ENCODE peak calls at places on chromosomes 3 and 15, in nine cellular contexts. V is left lung, I is foreskin fibroblast, Z is heart left ventricle, O is psoas muscle, L is AG09309, S is sigmoid colon, D is uterus, Y is H7. N is an unnamed sample.

GRCh38 chr3:140686128-140686527 is 8.3 kb downstream of the TRIM42 start:
- DNase-seq in Z (no peak), L (no peak), V (no peak), I (no peak), Y (no peak), D (no peak), S (no peak), O (no peak), N (no peak)

GRCh38 chr3:66885326-66886000 is 112.6 kb upstream of the KBTBD8 start:
- DNase-seq in O (no peak), D (no peak), Z (no peak), V (no peak), Y (no peak), S (no peak), L (peak), I (no peak), N (no peak)

GRCh38 chr3:44068753-44069152 is 172.9 kb upstream of the TOPAZ1 start:
- DNase-seq in O (no peak), Y (peak), L (no peak), D (no peak), Z (no peak), V (no peak), I (no peak), S (no peak), N (no peak)

GRCh38 chr3:30124435-30125390 is 481.7 kb upstream of the TGFBR2 start:
- DNase-seq in Y (no peak), D (no peak), I (peak), S (no peak), L (no peak), O (no peak), Z (peak), V (peak), N (no peak)

GRCh38 chr15:23570466-23570865 is 5.0 kb downstream of the MKRN3 start:
- DNase-seq in O (no peak), D (no peak), V (no peak), I (no peak), S (no peak), Z (no peak), L (no peak), Y (no peak), N (no peak)

GRCh38 chr3:107988464-107989156 is 102.2 kb downstream of the CD47 start:
- DNase-seq in D (peak), I (peak), O (peak), L (no peak), S (no peak), Y (no peak), V (peak), Z (peak), N (no peak)

GRCh38 chr3:9779721-9780450 is 10.1 kb upstream of the CAMK1 start:
- DNase-seq in V (peak), O (no peak), D (no peak), L (no peak), Z (no peak), S (no peak), I (no peak), Y (no peak), N (no peak)

GRCh38 chr3:174431717-174432116 is 427.4 kb upstream of the NAALADL2 start:
- DNase-seq in L (no peak), S (no peak), Y (no peak), I (peak), O (no peak), D (no peak), V (no peak), Z (no peak), N (no peak)

GRCh38 chr3:174756200-174756829 is 102.8 kb upstream of the NAALADL2 start:
- DNase-seq in I (no peak), Y (no peak), O (no peak), Z (no peak), D (no peak), L (no peak), V (no peak), S (no peak), N (no peak)

GRCh38 chr3:135456182-135456790 is 509.2 kb upstream of the PPP2R3A start:
- DNase-seq in V (no peak), Z (no peak), I (no peak), Y (peak), L (no peak), D (no peak), O (no peak), S (no peak), N (no peak)

GRCh38 chr3:129663045-129663446 is 56.6 kb upstream of the PLXND1 start:
- DNase-seq in S (no peak), Y (no peak), V (no peak), D (no peak), L (no peak), I (no peak), O (no peak), Z (no peak), N (no peak)

GRCh38 chr3:152564454-152564853 is 270.5 kb upstream of the P2RY1 start:
- DNase-seq in L (no peak), I (peak), Z (no peak), S (no peak), O (no peak), Y (no peak), D (no peak), V (no peak), N (no peak)

GRCh38 chr3:195863121-195864061 is 45.0 kb downstream of the TNK2 start:
- DNase-seq in S (peak), L (peak), D (peak), V (peak), I (peak), O (peak), Z (peak), Y (peak), N (no peak)

GRCh38 chr15:25176616-25176923 is 221.8 kb downstream of the SNRPN start:
- DNase-seq in S (peak), V (no peak), L (no peak), O (peak), I (no peak), Z (peak), D (no peak), Y (no peak), N (no peak)

GRCh38 chr15:84797212-84797611 is 19.9 kb upstream of the ALPK3 start:
- DNase-seq in S (no peak), O (no peak), Z (no peak), D (no peak), Y (no peak), V (no peak), L (peak), I (peak), N (no peak)

GRCh38 chr15:61527836-61528589 is 298.9 kb upstream of the RORA start:
- DNase-seq in O (no peak), I (no peak), L (no peak), Y (no peak), S (no peak), D (no peak), Z (no peak), V (no peak), N (no peak)

GRCh38 chr3:118809696-118810498 is 224.7 kb downstream of the IGSF11 start:
- DNase-seq in Z (no peak), Y (no peak), V (no peak), L (no peak), O (no peak), S (no peak), D (no peak), I (no peak), N (no peak)

GRCh38 chr3:39068556-39068955 is 16.7 kb downstream of the WDR48 start:
- DNase-seq in Z (no peak), L (no peak), O (no peak), D (no peak), I (no peak), Y (no peak), S (no peak), V (no peak), N (no peak)

GRCh38 chr3:174857301-174857700 is 1.8 kb upstream of the NAALADL2 start:
- DNase-seq in O (no peak), S (no peak), I (no peak), Z (no peak), Y (no peak), L (no peak), D (no peak), V (no peak), N (no peak)

GRCh38 chr3:58260261-58260731 is 22.7 kb downstream of the ABHD6 start:
- DNase-seq in O (no peak), D (no peak), Z (no peak), L (peak), I (peak), V (no peak), S (no peak), Y (no peak), N (peak)

GRCh38 chr15:42728975-42729374 is 8.0 kb downstream of the CDAN1 start:
- DNase-seq in L (no peak), Z (no peak), V (no peak), S (no peak), Y (peak), I (no peak), D (no peak), O (no peak), N (no peak)

GRCh38 chr15:99925661-99926461 is 192.6 kb upstream of the LYSMD4 start:
- DNase-seq in V (peak), S (peak), Z (peak), L (no peak), D (peak), Y (peak), O (peak), I (no peak), N (no peak)

GRCh38 chr15:67241132-67241855 is 13.2 kb downstream of the AAGAB start:
- DNase-seq in V (no peak), S (no peak), Z (no peak), D (no peak), I (no peak), O (no peak), Y (peak), L (no peak), N (no peak)

GRCh38 chr15:86629957-86630356 is 550.3 kb downstream of the AGBL1 start:
- DNase-seq in V (no peak), S (no peak), Y (no peak), L (no peak), I (no peak), Z (no peak), D (no peak), O (no peak), N (no peak)

GRCh38 chr15:52080031-52080430 is 32.5 kb downstream of the BCL2L10 start:
- DNase-seq in O (no peak), I (no peak), L (no peak), V (no peak), S (no peak), D (no peak), Y (no peak), Z (no peak), N (no peak)

GRCh38 chr15:69906256-69907185 is 191.2 kb downstream of the TLE3 start:
- DNase-seq in O (no peak), Y (no peak), V (no peak), D (no peak), Z (no peak), I (peak), L (no peak), S (no peak), N (no peak)

GRCh38 chr15:98888839-98889479 is 118.6 kb downstream of the PGPEP1L start:
- DNase-seq in Z (no peak), D (no peak), V (no peak), Y (no peak), O (no peak), I (no peak), L (no peak), S (no peak), N (no peak)

GRCh38 chr3:128319741-128320141 is 146.9 kb downstream of the DNAJB8 start:
- DNase-seq in D (peak), V (no peak), Y (no peak), S (peak), L (no peak), Z (no peak), I (no peak), O (no peak), N (no peak)

GRCh38 chr3:42703695-42704025 is 1.1 kb upstream of the HHATL start:
- DNase-seq in D (no peak), L (no peak), O (no peak), Z (no peak), I (no peak), S (no peak), Y (no peak), V (no peak), N (no peak)

GRCh38 chr3:45211466-45212094 is 14.5 kb downstream of the TMEM158 start:
- DNase-seq in O (no peak), V (no peak), I (no peak), L (no peak), D (peak), Y (no peak), S (peak), Z (no peak), N (no peak)

GRCh38 chr3:42051384-42052131 is 39.6 kb upstream of the TRAK1 start:
- DNase-seq in D (no peak), Z (no peak), Y (no peak), S (peak), V (no peak), I (no peak), L (no peak), O (no peak), N (no peak)

GRCh38 chr3:95813261-95813660 is 1001.1 kb upstream of the EPHA6 start:
- DNase-seq in I (no peak), Y (no peak), S (no peak), Z (no peak), D (no peak), O (no peak), L (no peak), V (no peak), N (no peak)

GRCh38 chr3:183527421-183527979 is 28.0 kb downstream of the KLHL6 start:
- DNase-seq in L (no peak), Z (no peak), O (no peak), D (no peak), Y (no peak), I (no peak), S (no peak), V (no peak), N (no peak)

GRCh38 chr15:58957101-58957973 is 23.9 kb upstream of the SLTM start:
- DNase-seq in I (peak), D (peak), O (no peak), S (no peak), Y (peak), Z (peak), V (no peak), L (no peak), N (no peak)

GRCh38 chr3:31391150-31391549 is 141.6 kb upstream of the STT3B start:
- DNase-seq in Y (peak), Z (no peak), O (no peak), L (no peak), S (no peak), I (no peak), V (no peak), D (no peak), N (no peak)

GRCh38 chr15:48810414-48811324 is at the start of gene CEP152:
- DNase-seq in L (peak), O (peak), Z (peak), D (peak), V (peak), S (peak), Y (peak), I (peak), N (peak)

GRCh38 chr15:48802257-48802656 is 8.6 kb downstream of the CEP152 start:
- DNase-seq in Z (no peak), L (no peak), D (no peak), Y (no peak), V (no peak), O (no peak), S (no peak), I (no peak), N (no peak)

GRCh38 chr15:48803877-48804276 is 7.0 kb downstream of the CEP152 start:
- DNase-seq in Y (no peak), S (no peak), O (no peak), L (no peak), Z (no peak), I (no peak), D (no peak), V (no peak), N (no peak)

GRCh38 chr15:48802867-48803266 is 8.0 kb downstream of the CEP152 start:
- DNase-seq in I (peak), Z (no peak), S (no peak), L (peak), D (no peak), V (no peak), Y (no peak), O (no peak), N (peak)

GRCh38 chr15:48806151-48806550 is 4.7 kb downstream of the CEP152 start:
- DNase-seq in D (no peak), L (no peak), O (no peak), I (no peak), Z (peak), Y (no peak), S (no peak), V (no peak), N (no peak)
- H3K4me3 ChIP-seq in D (no peak), L (no peak), O (no peak), I (no peak), Z (no peak), Y (no peak), S (no peak), V (no peak), N (no peak)

DNA sequence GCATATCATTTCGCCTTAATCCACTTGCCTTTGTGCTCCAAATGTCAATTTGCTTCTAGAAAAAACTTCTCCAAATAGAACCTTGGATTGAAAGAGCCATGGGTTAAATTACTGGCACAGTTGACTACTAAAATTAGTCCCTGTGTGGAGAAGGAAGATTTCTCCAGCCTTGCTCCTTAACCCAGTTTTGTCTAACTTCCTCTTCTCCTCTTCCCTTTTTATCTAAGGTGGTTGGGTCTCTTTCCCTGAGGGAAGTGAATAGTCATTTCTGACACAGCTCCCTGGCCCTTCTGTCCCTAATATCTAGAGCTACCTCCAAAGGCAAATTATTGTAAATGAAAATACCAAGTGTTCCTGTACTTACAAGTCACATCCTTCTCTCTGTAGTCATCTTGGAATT is 527.9 kb upstream of the TBL1XR1 start:
- DNase-seq in Z (no peak), Y (no peak), S (no peak), I (no peak), O (no peak), D (no peak), L (no peak), V (no peak), N (no peak)
- H3K4me3 ChIP-seq in Z (no peak), Y (no peak), S (no peak), I (no peak), O (no peak), D (no peak), L (no peak), V (no peak), N (no peak)

DNA sequence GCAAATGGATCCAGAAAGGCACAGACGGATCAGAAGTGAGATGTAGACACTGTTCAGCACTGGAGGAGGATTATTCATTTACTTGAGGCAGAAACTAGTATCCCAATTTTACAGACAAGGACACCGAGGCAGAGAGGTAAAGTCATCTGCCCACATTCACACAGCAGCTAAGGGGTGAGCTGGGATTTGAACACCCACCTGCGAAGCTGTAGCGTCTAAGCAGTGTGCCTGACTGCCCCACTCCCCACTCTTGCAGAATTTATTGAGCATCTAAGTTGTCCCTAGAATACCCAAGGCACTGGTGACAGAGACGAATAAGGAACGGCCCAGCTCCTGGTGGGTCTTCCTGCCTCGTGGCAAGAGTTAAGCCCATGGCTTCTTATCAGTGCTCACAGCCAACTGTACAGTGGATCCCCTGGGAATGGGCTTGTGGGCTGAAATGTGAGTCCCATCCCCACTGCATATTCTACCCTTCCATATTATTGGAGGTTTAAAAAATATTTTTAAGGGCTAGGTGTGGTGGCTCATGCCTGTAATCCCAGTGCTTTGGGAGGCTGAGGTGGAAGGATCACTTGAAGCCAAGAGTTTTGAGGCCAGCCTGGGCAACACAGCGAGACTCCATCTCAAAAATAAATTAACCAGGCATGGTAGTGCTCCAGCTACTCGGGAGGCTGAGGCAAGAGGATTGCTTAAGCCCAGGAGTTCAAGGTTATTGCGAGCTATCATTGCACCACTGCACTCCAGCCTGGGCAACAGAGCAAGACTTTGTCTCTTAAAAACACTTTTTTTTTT is 77.6 kb downstream of the IQSEC1 start:
- DNase-seq in L (no peak), Y (no peak), D (no peak), Z (no peak), O (no peak), I (no peak), V (no peak), S (no peak), N (no peak)
- H3K4me3 ChIP-seq in L (no peak), Y (no peak), D (no peak), Z (no peak), O (peak), I (no peak), V (peak), S (peak), N (no peak)

GRCh38 chr3:72153477-72154314 is 368.7 kb upstream of the PROK2 start:
- DNase-seq in I (no peak), S (no peak), D (no peak), O (no peak), L (no peak), Z (no peak), Y (no peak), V (no peak), N (no peak)
- H3K4me3 ChIP-seq in I (peak), S (no peak), D (no peak), O (peak), L (no peak), Z (no peak), Y (no peak), V (no peak), N (no peak)

DNA sequence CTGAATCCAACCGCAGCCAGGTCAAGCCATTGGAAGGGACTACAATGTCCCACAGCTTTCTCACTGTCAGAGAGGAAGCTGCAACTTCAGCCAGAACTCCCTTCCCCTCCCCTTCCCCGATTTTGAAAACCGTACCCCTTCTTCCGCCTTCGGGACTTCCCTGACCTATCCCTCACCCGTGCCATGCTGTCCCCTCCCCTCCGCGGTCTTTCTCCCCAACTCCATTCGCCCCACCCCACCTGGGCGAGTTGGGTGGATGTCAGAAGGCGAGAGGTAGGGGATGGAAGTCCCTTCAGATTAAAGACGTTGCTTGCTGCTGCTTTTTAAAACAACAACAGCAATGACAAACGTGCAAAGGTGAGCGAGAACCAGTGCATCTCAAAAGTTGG is 723 bp downstream of the CPNE4 start:
- DNase-seq in S (no peak), L (no peak), I (no peak), Y (peak), V (no peak), O (no peak), Z (no peak), D (no peak), N (no peak)
- H3K4me3 ChIP-seq in S (no peak), L (no peak), I (no peak), Y (peak), V (peak), O (no peak), Z (no peak), D (no peak), N (no peak)

GRCh38 chr15:79431636-79432344 is at the start of gene MINAR1:
- DNase-seq in Y (peak), I (peak), Z (peak), D (no peak), O (no peak), S (no peak), L (no peak), V (no peak), N (no peak)
- H3K4me3 ChIP-seq in Y (peak), I (peak), Z (peak), D (no peak), O (peak), S (peak), L (peak), V (peak), N (peak)

DNA sequence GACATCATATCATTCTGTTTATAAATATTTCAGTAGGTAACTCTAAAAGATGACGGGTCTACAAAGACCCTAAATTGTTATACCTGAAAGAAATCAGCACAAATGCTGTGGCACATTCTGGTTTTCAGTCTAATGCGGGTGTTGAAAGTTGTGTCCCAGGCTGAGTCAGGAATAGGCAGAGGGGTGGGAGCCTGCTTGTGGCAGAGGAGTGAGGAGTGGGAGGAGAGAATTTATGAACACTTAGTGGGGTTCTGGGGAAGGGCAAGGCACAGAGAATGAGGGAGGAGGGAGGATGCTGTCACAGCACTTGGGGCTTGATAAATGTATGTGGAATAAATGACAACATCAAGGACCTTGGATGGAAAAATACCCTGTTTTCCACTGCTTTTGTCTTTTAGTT is 49.2 kb downstream of the ZNF621 start:
- DNase-seq in O (no peak), Z (no peak), Y (no peak), D (no peak), S (no peak), L (no peak), I (no peak), V (no peak), N (no peak)
- H3K4me3 ChIP-seq in O (no peak), Z (no peak), Y (no peak), D (no peak), S (no peak), L (no peak), I (no peak), V (no peak), N (no peak)